ENCODE peak calls at places on chromosomes 12 and 14, in ten cellular contexts. G is fibroblast of lung; M is activated CD8-positive, alpha-beta memory T cell treated with anti-CD3 and anti-CD28 coated beads, Interleukin-2, amount 10 ng/mL, durations not matched to agents 7 days and 5 days; K is amniotic epithelial cell; H is CD4-positive, alpha-beta T cell; R is globus pallidus; N is PC-3; T is brain microvascular endothelial cell; A is hippocampal formation; J is astrocyte of the hippocampus. F is an unnamed sample.

GRCh38 chr12:81365284-81365683 is 287.4 kb downstream of the ACSS3 start:
- DNase-seq in G (no peak), M (no peak), K (no peak), H (no peak), R (no peak), N (no peak), T (no peak), A (peak; percentile 32), J (peak; percentile 4), F (no peak)

GRCh38 chr14:94728950-94729349 is 41.0 kb downstream of the GSC start:
- DNase-seq in G (no peak), M (no peak), K (no peak), H (no peak), R (no peak), N (no peak), T (no peak), A (no peak), J (no peak), F (no peak)

GRCh38 chr14:24439830-24440605 is 2.6 kb downstream of the SDR39U1 start:
- DNase-seq in G (no peak), M (no peak), K (peak; percentile 14), H (no peak), R (no peak), N (no peak), T (no peak), A (no peak), J (no peak), F (no peak)

GRCh38 chr12:95614384-95614982 is 63.2 kb upstream of the USP44 start:
- DNase-seq in G (no peak), M (no peak), K (no peak), H (no peak), R (no peak), N (no peak), T (no peak), A (no peak), J (no peak), F (no peak)

GRCh38 chr14:97634786-97635185 is 837.6 kb downstream of the VRK1 start:
- DNase-seq in G (no peak), M (peak; percentile 54), K (no peak), H (peak; percentile 10), R (peak; percentile 5), N (peak; percentile 26), T (no peak), A (no peak), J (no peak), F (no peak)

GRCh38 chr14:79861111-79861510 is 350.2 kb downstream of the DIO2 start:
- DNase-seq in G (no peak), M (no peak), K (no peak), H (no peak), R (no peak), N (peak; percentile 12), T (no peak), A (no peak), J (no peak), F (no peak)

GRCh38 chr14:26323781-26324363 is 274.0 kb downstream of the NOVA1 start:
- DNase-seq in G (no peak), M (no peak), K (no peak), H (no peak), R (no peak), N (no peak), T (no peak), A (no peak), J (no peak), F (no peak)

GRCh38 chr14:92513966-92514843 is 624 bp downstream of the RIN3 start:
- DNase-seq in G (peak; percentile 52), M (peak; percentile 55), K (no peak), H (peak; percentile 17), R (no peak), N (no peak), T (no peak), A (no peak), J (peak; percentile 57), F (no peak)

GRCh38 chr14:94079891-94080605 is 954 bp downstream of the DDX24 start:
- DNase-seq in G (peak; percentile 42), M (no peak), K (no peak), H (no peak), R (peak; percentile 16), N (no peak), T (peak; percentile 40), A (no peak), J (peak; percentile 64), F (no peak)

GRCh38 chr14:96634896-96635295 is 132.7 kb downstream of the PAPOLA start:
- DNase-seq in G (no peak), M (no peak), K (no peak), H (no peak), R (no peak), N (no peak), T (no peak), A (no peak), J (no peak), F (no peak)

GRCh38 chr14:99281396-99281795 is 9.4 kb upstream of the BCL11B start:
- DNase-seq in G (no peak), M (no peak), K (no peak), H (no peak), R (no peak), N (no peak), T (no peak), A (no peak), J (no peak), F (no peak)

GRCh38 chr14:23545740-23546411 is 5.7 kb downstream of the ZFHX2 start:
- DNase-seq in G (no peak), M (no peak), K (no peak), H (no peak), R (no peak), N (no peak), T (no peak), A (no peak), J (no peak), F (no peak)

GRCh38 chr14:93023039-93023438 is 92.7 kb downstream of the ITPK1 start:
- DNase-seq in G (no peak), M (no peak), K (peak; percentile 40), H (no peak), R (no peak), N (peak; percentile 22), T (peak; percentile 36), A (no peak), J (no peak), F (no peak)

GRCh38 chr12:46921048-46921753 is 95.4 kb upstream of the SLC38A4 start:
- DNase-seq in G (peak; percentile 72), M (no peak), K (peak; percentile 81), H (no peak), R (no peak), N (peak; percentile 92), T (peak; percentile 37), A (no peak), J (peak; percentile 57), F (no peak)

GRCh38 chr14:22887990-22888378 is 5.0 kb downstream of the REM2 start:
- DNase-seq in G (no peak), M (no peak), K (no peak), H (no peak), R (no peak), N (no peak), T (no peak), A (no peak), J (no peak), F (no peak)

GRCh38 chr14:50007123-50007903 is 109.1 kb downstream of the VCPKMT start:
- DNase-seq in G (no peak), M (peak; percentile 55), K (no peak), H (no peak), R (no peak), N (peak; percentile 80), T (no peak), A (no peak), J (no peak), F (no peak)

GRCh38 chr14:58829594-58829993 is 191.8 kb downstream of the DACT1 start:
- DNase-seq in G (peak; percentile 37), M (no peak), K (no peak), H (no peak), R (no peak), N (peak; percentile 91), T (no peak), A (no peak), J (peak; percentile 45), F (no peak)

GRCh38 chr14:37124617-37125016 is 47.8 kb downstream of the SLC25A21 start:
- DNase-seq in G (no peak), M (no peak), K (peak; percentile 35), H (no peak), R (no peak), N (peak; percentile 47), T (no peak), A (no peak), J (peak; percentile 5), F (no peak)

GRCh38 chr12:92042791-92043531 is 102.7 kb downstream of the BTG1 start:
- DNase-seq in G (no peak), M (no peak), K (no peak), H (no peak), R (no peak), N (peak; percentile 33), T (no peak), A (no peak), J (no peak), F (no peak)

GRCh38 chr14:40164083-40164482 is 731.9 kb upstream of the FBXO33 start:
- DNase-seq in G (no peak), M (no peak), K (no peak), H (no peak), R (no peak), N (peak; percentile 93), T (no peak), A (no peak), J (peak; percentile 30), F (no peak)

GRCh38 chr14:32561520-32561919 is 232.4 kb downstream of the AKAP6 start:
- DNase-seq in G (no peak), M (no peak), K (peak; percentile 91), H (no peak), R (no peak), N (peak; percentile 85), T (peak; percentile 66), A (no peak), J (peak; percentile 76), F (no peak)

GRCh38 chr14:99535448-99535847 is 54.2 kb downstream of the CCNK start:
- DNase-seq in G (no peak), M (no peak), K (peak; percentile 91), H (no peak), R (no peak), N (no peak), T (no peak), A (no peak), J (no peak), F (no peak)

GRCh38 chr12:6469092-6469491 is 1.4 kb downstream of the VAMP1 start:
- DNase-seq in G (no peak), M (no peak), K (no peak), H (no peak), R (no peak), N (no peak), T (no peak), A (no peak), J (no peak), F (no peak)